ENCODE peak calls at places on chromosomes 12 and 14, in eight cellular contexts. One of them, this sample, is unnamed. For H3K4me1, the result is how much of the 10 kb centered on the place peaks cover.

GRCh38 chr14:28161040-28161439 is 605.5 kb upstream of the FOXG1 start:
- DNase-seq in Peyer's patch: no peak
- DNase-seq in foreskin keratinocyte: no peak
- DNase-seq in mesenchymal stem cell: no peak
- DNase-seq in pancreas: no peak
- DNase-seq in neuronal stem cell: no peak
- DNase-seq in right cardiac atrium: no peak
- DNase-seq in psoas muscle: no peak
- DNase-seq in this sample: no peak

GRCh38 chr12:124562018-124562795 is 5.2 kb downstream of the NCOR2 start:
- DNase-seq in Peyer's patch: no peak
- DNase-seq in foreskin keratinocyte: no peak
- DNase-seq in mesenchymal stem cell: no peak
- DNase-seq in pancreas: no peak
- DNase-seq in neuronal stem cell: no peak
- DNase-seq in right cardiac atrium: peak
- DNase-seq in psoas muscle: no peak
- DNase-seq in this sample: no peak

GRCh38 chr14:36238666-36239363 is 62.3 kb upstream of the PTCSC3 start:
- DNase-seq in Peyer's patch: no peak
- DNase-seq in foreskin keratinocyte: peak
- DNase-seq in mesenchymal stem cell: peak
- DNase-seq in pancreas: no peak
- DNase-seq in neuronal stem cell: no peak
- DNase-seq in right cardiac atrium: no peak
- DNase-seq in psoas muscle: no peak
- DNase-seq in this sample: no peak

GRCh38 chr14:64761441-64762043 is 57.3 kb downstream of the PLEKHG3 start:
- DNase-seq in Peyer's patch: no peak
- DNase-seq in foreskin keratinocyte: no peak
- DNase-seq in mesenchymal stem cell: peak
- DNase-seq in pancreas: no peak
- DNase-seq in neuronal stem cell: no peak
- DNase-seq in right cardiac atrium: peak
- DNase-seq in psoas muscle: peak
- DNase-seq in this sample: no peak

GRCh38 chr12:117148642-117149041 is 41.6 kb downstream of the FBXO21 start:
- DNase-seq in Peyer's patch: no peak
- DNase-seq in foreskin keratinocyte: no peak
- DNase-seq in mesenchymal stem cell: no peak
- DNase-seq in pancreas: no peak
- DNase-seq in neuronal stem cell: no peak
- DNase-seq in right cardiac atrium: no peak
- DNase-seq in psoas muscle: no peak
- DNase-seq in this sample: no peak

GRCh38 chr14:78950654-78951053 is 780.5 kb downstream of the NRXN3 start:
- DNase-seq in Peyer's patch: peak
- DNase-seq in foreskin keratinocyte: no peak
- DNase-seq in mesenchymal stem cell: peak
- DNase-seq in pancreas: no peak
- DNase-seq in neuronal stem cell: no peak
- DNase-seq in right cardiac atrium: no peak
- DNase-seq in psoas muscle: no peak
- DNase-seq in this sample: no peak

GRCh38 chr12:90038290-90038689 is 329.7 kb upstream of the ATP2B1 start:
- DNase-seq in Peyer's patch: no peak
- DNase-seq in foreskin keratinocyte: no peak
- DNase-seq in mesenchymal stem cell: no peak
- DNase-seq in pancreas: no peak
- DNase-seq in neuronal stem cell: no peak
- DNase-seq in right cardiac atrium: no peak
- DNase-seq in psoas muscle: no peak
- DNase-seq in this sample: no peak

GRCh38 chr12:96994900-96995299 is 87.8 kb downstream of the NEDD1 start:
- DNase-seq in Peyer's patch: no peak
- DNase-seq in foreskin keratinocyte: no peak
- DNase-seq in mesenchymal stem cell: no peak
- DNase-seq in pancreas: no peak
- DNase-seq in neuronal stem cell: no peak
- DNase-seq in right cardiac atrium: no peak
- DNase-seq in psoas muscle: no peak
- DNase-seq in this sample: no peak

GRCh38 chr12:67377021-67377420 is 107.9 kb downstream of the CAND1 start:
- DNase-seq in Peyer's patch: no peak
- DNase-seq in foreskin keratinocyte: no peak
- DNase-seq in mesenchymal stem cell: no peak
- DNase-seq in pancreas: no peak
- DNase-seq in neuronal stem cell: no peak
- DNase-seq in right cardiac atrium: no peak
- DNase-seq in psoas muscle: no peak
- DNase-seq in this sample: no peak

GRCh38 chr14:81137316-81137715 is 83.4 kb downstream of the GTF2A1 start:
- DNase-seq in Peyer's patch: no peak
- DNase-seq in foreskin keratinocyte: peak
- DNase-seq in mesenchymal stem cell: peak
- DNase-seq in pancreas: no peak
- DNase-seq in neuronal stem cell: no peak
- DNase-seq in right cardiac atrium: no peak
- DNase-seq in psoas muscle: no peak
- DNase-seq in this sample: no peak

GRCh38 chr12:121628037-121628436 is 1.7 kb downstream of the ORAI1 start:
- DNase-seq in Peyer's patch: peak
- DNase-seq in foreskin keratinocyte: no peak
- DNase-seq in mesenchymal stem cell: peak
- DNase-seq in pancreas: peak
- DNase-seq in neuronal stem cell: no peak
- DNase-seq in right cardiac atrium: no peak
- DNase-seq in psoas muscle: no peak
- DNase-seq in this sample: no peak

GRCh38 chr14:59249029-59249428 is 60.6 kb downstream of the DAAM1 start:
- DNase-seq in Peyer's patch: no peak
- DNase-seq in foreskin keratinocyte: no peak
- DNase-seq in mesenchymal stem cell: no peak
- DNase-seq in pancreas: no peak
- DNase-seq in neuronal stem cell: no peak
- DNase-seq in right cardiac atrium: no peak
- DNase-seq in psoas muscle: no peak
- DNase-seq in this sample: no peak

GRCh38 chr12:10189653-10190052 is 10.8 kb downstream of the TMEM52B start:
- DNase-seq in Peyer's patch: no peak
- DNase-seq in foreskin keratinocyte: no peak
- DNase-seq in mesenchymal stem cell: peak
- DNase-seq in pancreas: no peak
- DNase-seq in neuronal stem cell: no peak
- DNase-seq in right cardiac atrium: peak
- DNase-seq in psoas muscle: peak
- DNase-seq in this sample: no peak

GRCh38 chr12:94265521-94265920 is 117.1 kb downstream of the PLXNC1 start:
- DNase-seq in Peyer's patch: no peak
- DNase-seq in foreskin keratinocyte: no peak
- DNase-seq in mesenchymal stem cell: no peak
- DNase-seq in pancreas: no peak
- DNase-seq in neuronal stem cell: no peak
- DNase-seq in right cardiac atrium: no peak
- DNase-seq in psoas muscle: no peak
- DNase-seq in this sample: no peak
- H3K4me1 ChIP-seq in Peyer's patch: under half
- H3K4me1 ChIP-seq in foreskin keratinocyte: under half
- H3K4me1 ChIP-seq in mesenchymal stem cell: under half
- H3K4me1 ChIP-seq in pancreas: under half
- H3K4me1 ChIP-seq in neuronal stem cell: under half
- H3K4me1 ChIP-seq in right cardiac atrium: under half
- H3K4me1 ChIP-seq in psoas muscle: under half
- H3K4me1 ChIP-seq in this sample: under half

GRCh38 chr12:8033153-8034044 is 883 bp downstream of the FOXJ2 start:
- DNase-seq in Peyer's patch: peak
- DNase-seq in foreskin keratinocyte: no peak
- DNase-seq in mesenchymal stem cell: peak
- DNase-seq in pancreas: peak
- DNase-seq in neuronal stem cell: peak
- DNase-seq in right cardiac atrium: peak
- DNase-seq in psoas muscle: peak
- DNase-seq in this sample: peak

GRCh38 chr12:8032242-8033152 is at the start of gene FOXJ2:
- DNase-seq in Peyer's patch: peak
- DNase-seq in foreskin keratinocyte: no peak
- DNase-seq in mesenchymal stem cell: peak
- DNase-seq in pancreas: peak
- DNase-seq in neuronal stem cell: peak
- DNase-seq in right cardiac atrium: peak
- DNase-seq in psoas muscle: peak
- DNase-seq in this sample: peak

GRCh38 chr12:8034802-8035201 is 2.3 kb downstream of the FOXJ2 start:
- DNase-seq in Peyer's patch: no peak
- DNase-seq in foreskin keratinocyte: no peak
- DNase-seq in mesenchymal stem cell: no peak
- DNase-seq in pancreas: no peak
- DNase-seq in neuronal stem cell: no peak
- DNase-seq in right cardiac atrium: no peak
- DNase-seq in psoas muscle: no peak
- DNase-seq in this sample: no peak

GRCh38 chr12:8030189-8030588 is 2.3 kb upstream of the FOXJ2 start:
- DNase-seq in Peyer's patch: no peak
- DNase-seq in foreskin keratinocyte: no peak
- DNase-seq in mesenchymal stem cell: no peak
- DNase-seq in pancreas: no peak
- DNase-seq in neuronal stem cell: no peak
- DNase-seq in right cardiac atrium: no peak
- DNase-seq in psoas muscle: no peak
- DNase-seq in this sample: no peak

DNA sequence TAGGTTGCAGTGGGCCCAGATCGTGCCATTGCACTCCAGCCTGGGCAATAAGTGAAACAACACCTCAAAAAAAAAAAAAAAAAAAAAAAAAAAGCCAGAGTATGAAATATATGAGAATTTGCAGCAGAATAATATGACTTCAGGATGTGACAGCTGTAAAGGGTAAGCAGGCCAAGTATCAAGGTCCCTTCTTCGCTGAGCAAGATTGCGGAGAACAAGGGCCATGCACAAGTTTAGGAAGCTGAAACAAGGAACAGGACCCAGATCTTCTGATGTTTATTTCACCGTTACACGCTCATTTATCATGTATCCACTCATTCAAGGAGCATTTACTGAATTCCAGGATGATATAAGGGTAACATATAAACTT is 659 bp upstream of the FOXJ2 start:
- DNase-seq in Peyer's patch: no peak
- DNase-seq in foreskin keratinocyte: no peak
- DNase-seq in mesenchymal stem cell: no peak
- DNase-seq in pancreas: no peak
- DNase-seq in neuronal stem cell: no peak
- DNase-seq in right cardiac atrium: no peak
- DNase-seq in psoas muscle: no peak
- DNase-seq in this sample: no peak
- H3K4me1 ChIP-seq in Peyer's patch: under half
- H3K4me1 ChIP-seq in foreskin keratinocyte: under half
- H3K4me1 ChIP-seq in mesenchymal stem cell: under half
- H3K4me1 ChIP-seq in pancreas: under half
- H3K4me1 ChIP-seq in neuronal stem cell: under half
- H3K4me1 ChIP-seq in right cardiac atrium: under half
- H3K4me1 ChIP-seq in psoas muscle: under half
- H3K4me1 ChIP-seq in this sample: half or more

GRCh38 chr14:75163677-75164076 is 12.7 kb downstream of the TMED10 start:
- DNase-seq in Peyer's patch: no peak
- DNase-seq in foreskin keratinocyte: no peak
- DNase-seq in mesenchymal stem cell: no peak
- DNase-seq in pancreas: no peak
- DNase-seq in neuronal stem cell: no peak
- DNase-seq in right cardiac atrium: no peak
- DNase-seq in psoas muscle: no peak
- DNase-seq in this sample: no peak

GRCh38 chr14:75162631-75163030 is 13.8 kb downstream of the TMED10 start:
- DNase-seq in Peyer's patch: no peak
- DNase-seq in foreskin keratinocyte: no peak
- DNase-seq in mesenchymal stem cell: no peak
- DNase-seq in pancreas: no peak
- DNase-seq in neuronal stem cell: no peak
- DNase-seq in right cardiac atrium: no peak
- DNase-seq in psoas muscle: no peak
- DNase-seq in this sample: no peak

GRCh38 chr14:75168586-75169335 is 7.7 kb downstream of the TMED10 start:
- DNase-seq in Peyer's patch: no peak
- DNase-seq in foreskin keratinocyte: no peak
- DNase-seq in mesenchymal stem cell: peak
- DNase-seq in pancreas: no peak
- DNase-seq in neuronal stem cell: no peak
- DNase-seq in right cardiac atrium: no peak
- DNase-seq in psoas muscle: no peak
- DNase-seq in this sample: no peak

GRCh38 chr14:75164809-75165208 is 11.6 kb downstream of the TMED10 start:
- DNase-seq in Peyer's patch: no peak
- DNase-seq in foreskin keratinocyte: no peak
- DNase-seq in mesenchymal stem cell: no peak
- DNase-seq in pancreas: no peak
- DNase-seq in neuronal stem cell: no peak
- DNase-seq in right cardiac atrium: no peak
- DNase-seq in psoas muscle: no peak
- DNase-seq in this sample: no peak

GRCh38 chr14:75165586-75166391 is 10.6 kb downstream of the TMED10 start:
- DNase-seq in Peyer's patch: no peak
- DNase-seq in foreskin keratinocyte: no peak
- DNase-seq in mesenchymal stem cell: no peak
- DNase-seq in pancreas: peak
- DNase-seq in neuronal stem cell: no peak
- DNase-seq in right cardiac atrium: no peak
- DNase-seq in psoas muscle: no peak
- DNase-seq in this sample: no peak
- H3K4me1 ChIP-seq in Peyer's patch: under half
- H3K4me1 ChIP-seq in foreskin keratinocyte: under half
- H3K4me1 ChIP-seq in mesenchymal stem cell: under half
- H3K4me1 ChIP-seq in pancreas: under half
- H3K4me1 ChIP-seq in neuronal stem cell: under half
- H3K4me1 ChIP-seq in right cardiac atrium: under half
- H3K4me1 ChIP-seq in psoas muscle: half or more
- H3K4me1 ChIP-seq in this sample: half or more

DNA sequence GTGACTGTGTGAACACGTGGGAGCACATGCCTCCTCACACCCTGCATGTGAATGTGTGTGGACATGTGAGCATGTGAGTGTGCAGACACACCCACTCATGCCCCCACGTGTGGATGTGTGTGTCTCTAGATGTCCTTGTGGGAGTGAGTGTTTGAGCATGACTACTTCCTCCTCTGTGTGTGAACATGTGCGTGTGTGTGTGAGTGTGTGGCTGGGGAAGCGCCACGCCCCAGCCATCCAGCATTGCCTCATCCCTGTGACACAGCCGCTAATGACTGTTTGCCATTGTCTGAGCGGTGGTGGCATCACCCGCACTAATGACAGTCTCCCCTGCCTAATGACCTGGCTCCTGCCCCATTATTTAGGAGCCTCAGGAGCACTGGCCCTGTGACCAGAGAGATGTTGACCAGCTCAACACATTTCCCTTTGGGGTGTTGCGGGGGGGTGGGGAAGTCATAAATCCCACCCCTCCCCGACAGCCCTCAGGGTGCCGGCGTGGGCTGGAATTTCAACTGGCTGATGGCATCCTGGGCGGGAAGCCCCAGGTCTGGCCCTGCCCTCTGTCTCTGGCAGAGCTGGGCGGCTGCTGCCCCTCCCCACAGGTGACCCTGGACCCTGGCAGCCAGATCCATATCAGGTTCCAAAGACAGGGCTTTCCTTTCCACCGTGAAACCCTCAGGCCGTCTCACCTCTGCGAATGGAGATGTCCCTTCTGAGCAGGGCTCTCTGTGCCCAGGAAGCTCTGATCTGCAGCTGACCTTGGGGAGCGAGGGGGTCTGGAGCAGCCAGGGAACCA is 11.5 kb upstream of the KRT80 start:
- DNase-seq in Peyer's patch: peak
- DNase-seq in foreskin keratinocyte: no peak
- DNase-seq in mesenchymal stem cell: peak
- DNase-seq in pancreas: peak
- DNase-seq in neuronal stem cell: no peak
- DNase-seq in right cardiac atrium: peak
- DNase-seq in psoas muscle: peak
- DNase-seq in this sample: no peak
- H3K4me1 ChIP-seq in Peyer's patch: under half
- H3K4me1 ChIP-seq in foreskin keratinocyte: under half
- H3K4me1 ChIP-seq in mesenchymal stem cell: half or more
- H3K4me1 ChIP-seq in pancreas: under half
- H3K4me1 ChIP-seq in neuronal stem cell: under half
- H3K4me1 ChIP-seq in right cardiac atrium: under half
- H3K4me1 ChIP-seq in psoas muscle: under half
- H3K4me1 ChIP-seq in this sample: under half